ENCODE peak calls at places on chromosome 4, in seven cellular contexts. One of them, this sample, is unnamed.

GRCh38 chr4:71277353-71277752 is 61.5 kb upstream of the SLC4A4 start:
- DNase-seq in CD4-positive, CD25-positive, alpha-beta regulatory T cell: no peak
- DNase-seq in right lobe of liver: no peak
- DNase-seq in cardiac muscle cell: no peak
- DNase-seq in AG04450: no peak
- DNase-seq in foreskin fibroblast: no peak
- DNase-seq in brain microvascular endothelial cell: no peak
- DNase-seq in this sample: no peak

GRCh38 chr4:103397527-103397926 is 199.4 kb upstream of the CENPE start:
- DNase-seq in CD4-positive, CD25-positive, alpha-beta regulatory T cell: no peak
- DNase-seq in right lobe of liver: no peak
- DNase-seq in cardiac muscle cell: no peak
- DNase-seq in AG04450: no peak
- DNase-seq in foreskin fibroblast: no peak
- DNase-seq in brain microvascular endothelial cell: no peak
- DNase-seq in this sample: no peak

GRCh38 chr4:88457307-88458090 is 580 bp downstream of the HERC5 start:
- DNase-seq in CD4-positive, CD25-positive, alpha-beta regulatory T cell: no peak
- DNase-seq in right lobe of liver: peak
- DNase-seq in cardiac muscle cell: peak
- DNase-seq in AG04450: no peak
- DNase-seq in foreskin fibroblast: peak
- DNase-seq in brain microvascular endothelial cell: no peak
- DNase-seq in this sample: peak

GRCh38 chr4:11471613-11472012 is 42.9 kb upstream of the HS3ST1 start:
- DNase-seq in CD4-positive, CD25-positive, alpha-beta regulatory T cell: peak
- DNase-seq in right lobe of liver: no peak
- DNase-seq in cardiac muscle cell: no peak
- DNase-seq in AG04450: no peak
- DNase-seq in foreskin fibroblast: no peak
- DNase-seq in brain microvascular endothelial cell: no peak
- DNase-seq in this sample: no peak

GRCh38 chr4:92303621-92304027 is at the start of gene GRID2:
- DNase-seq in CD4-positive, CD25-positive, alpha-beta regulatory T cell: no peak
- DNase-seq in right lobe of liver: no peak
- DNase-seq in cardiac muscle cell: peak
- DNase-seq in AG04450: no peak
- DNase-seq in foreskin fibroblast: peak
- DNase-seq in brain microvascular endothelial cell: no peak
- DNase-seq in this sample: peak

GRCh38 chr4:41832961-41833360 is 84.4 kb upstream of the PHOX2B start:
- DNase-seq in CD4-positive, CD25-positive, alpha-beta regulatory T cell: no peak
- DNase-seq in right lobe of liver: no peak
- DNase-seq in cardiac muscle cell: no peak
- DNase-seq in AG04450: no peak
- DNase-seq in foreskin fibroblast: no peak
- DNase-seq in brain microvascular endothelial cell: no peak
- DNase-seq in this sample: no peak

GRCh38 chr4:166421556-166422156 is 548.6 kb downstream of the TLL1 start:
- DNase-seq in CD4-positive, CD25-positive, alpha-beta regulatory T cell: no peak
- DNase-seq in right lobe of liver: no peak
- DNase-seq in cardiac muscle cell: no peak
- DNase-seq in AG04450: no peak
- DNase-seq in foreskin fibroblast: peak
- DNase-seq in brain microvascular endothelial cell: peak
- DNase-seq in this sample: peak

GRCh38 chr4:1474126-1475090 is 68.2 kb upstream of the NKX1-1 start:
- DNase-seq in CD4-positive, CD25-positive, alpha-beta regulatory T cell: no peak
- DNase-seq in right lobe of liver: no peak
- DNase-seq in cardiac muscle cell: no peak
- DNase-seq in AG04450: no peak
- DNase-seq in foreskin fibroblast: no peak
- DNase-seq in brain microvascular endothelial cell: no peak
- DNase-seq in this sample: no peak

GRCh38 chr4:15493411-15493810 is 23.7 kb downstream of the CC2D2A start:
- DNase-seq in CD4-positive, CD25-positive, alpha-beta regulatory T cell: no peak
- DNase-seq in right lobe of liver: no peak
- DNase-seq in cardiac muscle cell: no peak
- DNase-seq in AG04450: no peak
- DNase-seq in foreskin fibroblast: no peak
- DNase-seq in brain microvascular endothelial cell: no peak
- DNase-seq in this sample: no peak

GRCh38 chr4:33864290-33864859 is 2379.9 kb downstream of the ARAP2 start:
- DNase-seq in CD4-positive, CD25-positive, alpha-beta regulatory T cell: no peak
- DNase-seq in right lobe of liver: no peak
- DNase-seq in cardiac muscle cell: peak
- DNase-seq in AG04450: no peak
- DNase-seq in foreskin fibroblast: no peak
- DNase-seq in brain microvascular endothelial cell: no peak
- DNase-seq in this sample: no peak

GRCh38 chr4:154491731-154492249 is at the start of gene DCHS2:
- DNase-seq in CD4-positive, CD25-positive, alpha-beta regulatory T cell: no peak
- DNase-seq in right lobe of liver: peak
- DNase-seq in cardiac muscle cell: peak
- DNase-seq in AG04450: no peak
- DNase-seq in foreskin fibroblast: no peak
- DNase-seq in brain microvascular endothelial cell: no peak
- DNase-seq in this sample: peak

GRCh38 chr4:138919094-138919936 is 96.3 kb upstream of the NOCT start:
- DNase-seq in CD4-positive, CD25-positive, alpha-beta regulatory T cell: no peak
- DNase-seq in right lobe of liver: peak
- DNase-seq in cardiac muscle cell: peak
- DNase-seq in AG04450: peak
- DNase-seq in foreskin fibroblast: peak
- DNase-seq in brain microvascular endothelial cell: peak
- DNase-seq in this sample: peak

GRCh38 chr4:157012781-157013180 is 41.2 kb upstream of the PDGFC start:
- DNase-seq in CD4-positive, CD25-positive, alpha-beta regulatory T cell: no peak
- DNase-seq in right lobe of liver: no peak
- DNase-seq in cardiac muscle cell: no peak
- DNase-seq in AG04450: no peak
- DNase-seq in foreskin fibroblast: no peak
- DNase-seq in brain microvascular endothelial cell: peak
- DNase-seq in this sample: no peak

GRCh38 chr4:180900781-180901180 is 1342.4 kb upstream of the TENM3 start:
- DNase-seq in CD4-positive, CD25-positive, alpha-beta regulatory T cell: no peak
- DNase-seq in right lobe of liver: no peak
- DNase-seq in cardiac muscle cell: no peak
- DNase-seq in AG04450: no peak
- DNase-seq in foreskin fibroblast: no peak
- DNase-seq in brain microvascular endothelial cell: no peak
- DNase-seq in this sample: no peak

GRCh38 chr4:167956676-167957075 is 135.7 kb upstream of the ANXA10 start:
- DNase-seq in CD4-positive, CD25-positive, alpha-beta regulatory T cell: no peak
- DNase-seq in right lobe of liver: no peak
- DNase-seq in cardiac muscle cell: no peak
- DNase-seq in AG04450: no peak
- DNase-seq in foreskin fibroblast: peak
- DNase-seq in brain microvascular endothelial cell: no peak
- DNase-seq in this sample: no peak

GRCh38 chr4:76458829-76459228 is 23.8 kb downstream of the SHROOM3 start:
- DNase-seq in CD4-positive, CD25-positive, alpha-beta regulatory T cell: no peak
- DNase-seq in right lobe of liver: no peak
- DNase-seq in cardiac muscle cell: peak
- DNase-seq in AG04450: no peak
- DNase-seq in foreskin fibroblast: no peak
- DNase-seq in brain microvascular endothelial cell: no peak
- DNase-seq in this sample: no peak

GRCh38 chr4:158172558-158173258 is at the start of gene GASK1B:
- DNase-seq in CD4-positive, CD25-positive, alpha-beta regulatory T cell: no peak
- DNase-seq in right lobe of liver: no peak
- DNase-seq in cardiac muscle cell: peak
- DNase-seq in AG04450: peak
- DNase-seq in foreskin fibroblast: peak
- DNase-seq in brain microvascular endothelial cell: peak
- DNase-seq in this sample: peak

GRCh38 chr4:83208776-83209365 is 75.7 kb downstream of the COQ2 start:
- DNase-seq in CD4-positive, CD25-positive, alpha-beta regulatory T cell: no peak
- DNase-seq in right lobe of liver: no peak
- DNase-seq in cardiac muscle cell: no peak
- DNase-seq in AG04450: no peak
- DNase-seq in foreskin fibroblast: peak
- DNase-seq in brain microvascular endothelial cell: no peak
- DNase-seq in this sample: peak

GRCh38 chr4:165201806-165202205 is 5.6 kb upstream of the KLHL2 start:
- DNase-seq in CD4-positive, CD25-positive, alpha-beta regulatory T cell: no peak
- DNase-seq in right lobe of liver: no peak
- DNase-seq in cardiac muscle cell: no peak
- DNase-seq in AG04450: no peak
- DNase-seq in foreskin fibroblast: no peak
- DNase-seq in brain microvascular endothelial cell: no peak
- DNase-seq in this sample: no peak

GRCh38 chr4:106454581-106454980 is 86.0 kb upstream of the GIMD1 start:
- DNase-seq in CD4-positive, CD25-positive, alpha-beta regulatory T cell: no peak
- DNase-seq in right lobe of liver: no peak
- DNase-seq in cardiac muscle cell: no peak
- DNase-seq in AG04450: no peak
- DNase-seq in foreskin fibroblast: no peak
- DNase-seq in brain microvascular endothelial cell: no peak
- DNase-seq in this sample: no peak

DNA sequence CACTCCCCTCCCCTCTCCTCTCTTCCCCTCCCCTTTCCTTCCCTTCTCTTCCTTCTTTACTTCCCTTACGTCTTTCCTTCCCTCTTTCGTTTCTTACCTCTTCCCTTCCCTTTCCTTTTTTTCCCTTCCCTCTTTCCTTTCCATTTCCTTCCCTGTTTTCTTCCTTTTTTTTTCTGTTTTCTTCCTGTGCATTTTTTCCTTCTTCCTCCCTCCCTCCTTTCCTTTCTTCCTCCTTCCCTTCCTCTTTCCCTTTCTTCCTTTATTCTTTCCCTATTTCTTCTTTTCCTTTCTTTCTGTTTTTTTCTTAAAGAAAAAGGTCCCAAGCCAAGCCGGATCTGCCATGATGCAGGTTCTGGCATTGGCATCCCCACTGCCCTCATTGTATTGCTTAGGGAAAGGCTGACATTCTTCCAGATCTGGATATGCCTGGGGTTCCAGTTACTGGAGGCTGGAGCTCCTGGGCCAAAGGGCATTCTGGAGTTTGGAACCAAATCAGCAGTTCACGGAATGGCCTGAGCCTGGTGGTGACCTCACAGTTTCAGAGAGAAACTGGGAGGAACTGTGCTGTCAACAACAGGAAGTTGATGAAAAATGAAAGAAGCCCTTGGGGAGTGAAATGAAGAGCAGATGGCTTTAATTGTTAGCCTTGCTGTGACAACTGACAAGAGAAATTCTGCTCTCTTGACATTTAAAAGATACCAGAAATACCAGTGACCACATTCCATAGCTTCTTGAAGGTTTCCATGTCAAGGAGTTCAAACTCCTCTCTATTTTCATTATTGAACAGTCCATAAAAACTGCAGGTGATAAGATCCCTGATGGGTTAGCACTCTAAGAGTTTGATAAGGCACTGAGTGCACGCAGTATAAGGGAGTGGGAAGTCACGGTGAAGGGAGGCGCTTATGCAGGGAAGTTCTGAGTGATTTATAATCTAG is 622.1 kb downstream of the SPRY1 start:
- DNase-seq in CD4-positive, CD25-positive, alpha-beta regulatory T cell: no peak
- DNase-seq in right lobe of liver: peak
- DNase-seq in cardiac muscle cell: peak
- DNase-seq in AG04450: no peak
- DNase-seq in foreskin fibroblast: peak
- DNase-seq in brain microvascular endothelial cell: peak
- DNase-seq in this sample: peak
- H3K4me3 ChIP-seq in CD4-positive, CD25-positive, alpha-beta regulatory T cell: peak
- H3K4me3 ChIP-seq in right lobe of liver: no peak
- H3K4me3 ChIP-seq in cardiac muscle cell: no peak
- H3K4me3 ChIP-seq in AG04450: no peak
- H3K4me3 ChIP-seq in foreskin fibroblast: no peak
- H3K4me3 ChIP-seq in brain microvascular endothelial cell: no peak
- H3K4me3 ChIP-seq in this sample: no peak

DNA sequence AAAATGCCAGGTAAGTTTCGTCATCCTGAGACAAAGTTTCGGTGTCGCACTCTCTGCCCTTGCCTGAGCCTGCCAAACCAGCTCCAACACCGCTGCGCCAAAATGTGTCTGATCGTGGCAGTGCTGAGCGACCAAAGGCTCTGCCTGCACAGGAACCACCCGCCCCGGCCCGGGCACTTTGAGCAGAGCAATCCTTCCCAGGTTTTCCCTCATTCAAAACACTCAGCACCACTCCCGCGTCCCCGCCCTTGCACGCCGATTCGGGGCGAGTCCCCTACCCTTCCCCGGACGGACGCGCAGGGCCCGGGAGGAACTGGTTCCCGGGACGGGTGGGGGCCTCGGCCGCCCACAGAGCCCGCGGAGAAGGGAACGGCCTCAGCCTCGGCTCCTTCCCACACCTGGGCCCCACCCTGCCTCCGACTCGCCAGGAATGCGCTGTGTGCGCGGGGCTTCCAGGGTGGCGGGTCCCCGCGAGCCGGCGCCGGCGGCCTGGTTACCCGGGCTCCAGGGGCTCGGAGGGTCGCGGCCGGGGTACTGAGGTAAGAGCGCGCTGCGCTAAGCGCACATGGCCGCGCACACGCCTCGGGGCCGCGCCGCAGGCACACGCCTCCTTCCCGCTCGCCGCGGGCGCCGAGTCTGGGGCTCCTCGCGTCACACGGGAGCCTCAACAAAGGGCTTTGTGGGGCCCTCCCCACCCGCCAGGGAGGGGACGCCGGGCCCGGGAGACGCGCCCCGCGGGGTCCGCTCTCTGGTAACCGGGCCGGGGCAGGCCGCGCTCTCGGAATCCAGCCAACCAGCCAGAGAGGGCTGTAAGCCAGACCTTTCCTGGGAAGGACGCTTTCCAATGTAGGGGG is at the start of gene C4orf36:
- DNase-seq in CD4-positive, CD25-positive, alpha-beta regulatory T cell: peak
- DNase-seq in right lobe of liver: peak
- DNase-seq in cardiac muscle cell: peak
- DNase-seq in AG04450: no peak
- DNase-seq in foreskin fibroblast: peak
- DNase-seq in brain microvascular endothelial cell: peak
- DNase-seq in this sample: peak
- H3K4me3 ChIP-seq in CD4-positive, CD25-positive, alpha-beta regulatory T cell: no peak
- H3K4me3 ChIP-seq in right lobe of liver: peak
- H3K4me3 ChIP-seq in cardiac muscle cell: peak
- H3K4me3 ChIP-seq in AG04450: peak
- H3K4me3 ChIP-seq in foreskin fibroblast: peak
- H3K4me3 ChIP-seq in brain microvascular endothelial cell: peak
- H3K4me3 ChIP-seq in this sample: peak

GRCh38 chr4:79682801-79683217 is 274.8 kb upstream of the GK2 start:
- DNase-seq in CD4-positive, CD25-positive, alpha-beta regulatory T cell: no peak
- DNase-seq in right lobe of liver: no peak
- DNase-seq in cardiac muscle cell: no peak
- DNase-seq in AG04450: no peak
- DNase-seq in foreskin fibroblast: no peak
- DNase-seq in brain microvascular endothelial cell: no peak
- DNase-seq in this sample: peak
- H3K4me3 ChIP-seq in CD4-positive, CD25-positive, alpha-beta regulatory T cell: no peak
- H3K4me3 ChIP-seq in right lobe of liver: no peak
- H3K4me3 ChIP-seq in cardiac muscle cell: no peak
- H3K4me3 ChIP-seq in AG04450: no peak
- H3K4me3 ChIP-seq in foreskin fibroblast: no peak
- H3K4me3 ChIP-seq in brain microvascular endothelial cell: no peak
- H3K4me3 ChIP-seq in this sample: no peak

DNA sequence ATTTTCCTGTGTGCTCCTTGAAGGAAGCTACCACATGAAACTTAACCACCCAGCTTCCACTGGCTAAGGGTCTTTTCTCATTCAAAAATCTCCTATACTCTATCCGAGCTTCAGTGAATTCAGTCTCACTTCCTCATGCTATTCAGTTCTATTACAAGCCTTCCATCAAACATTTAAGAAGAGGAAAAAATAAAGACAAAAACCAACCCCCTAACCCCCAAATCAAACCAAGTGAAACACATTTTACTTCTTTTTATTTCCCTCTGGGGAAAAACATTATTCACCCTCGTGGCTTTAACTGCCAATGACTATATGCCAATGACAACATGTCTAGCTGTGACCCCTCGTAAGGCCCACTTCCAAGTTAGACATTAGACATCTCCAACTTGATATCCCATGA is 16.2 kb upstream of the WDR19 start:
- DNase-seq in CD4-positive, CD25-positive, alpha-beta regulatory T cell: no peak
- DNase-seq in right lobe of liver: no peak
- DNase-seq in cardiac muscle cell: no peak
- DNase-seq in AG04450: no peak
- DNase-seq in foreskin fibroblast: no peak
- DNase-seq in brain microvascular endothelial cell: no peak
- DNase-seq in this sample: no peak
- H3K4me3 ChIP-seq in CD4-positive, CD25-positive, alpha-beta regulatory T cell: no peak
- H3K4me3 ChIP-seq in right lobe of liver: no peak
- H3K4me3 ChIP-seq in cardiac muscle cell: no peak
- H3K4me3 ChIP-seq in AG04450: no peak
- H3K4me3 ChIP-seq in foreskin fibroblast: no peak
- H3K4me3 ChIP-seq in brain microvascular endothelial cell: no peak
- H3K4me3 ChIP-seq in this sample: no peak